ENCODE peak calls at places on chromosomes 5 and 9, in eight cellular contexts. One of them, this sample, is unnamed.

GRCh38 chr9:37350486-37351190 is 71.9 kb upstream of the GRHPR start:
- DNase-seq in activated effector memory CD4-positive, alpha-beta T cell treated with Interleukin-2 at 50 U/mL for 16 hours: no peak
- DNase-seq in stimulated activated CD4-positive, alpha-beta T cell treated with anti-CD3 and anti-CD28 coated beads, TNF-alpha, amount 100 ng/mL, for 24 hours: no peak
- DNase-seq in RWPE1: peak
- DNase-seq in NCI-H2029: no peak
- DNase-seq in neural progenitor cell: no peak
- DNase-seq in colonic mucosa: no peak
- DNase-seq in fibroblast of pulmonary artery: peak
- DNase-seq in this sample: peak

GRCh38 chr9:34333836-34334235 is 4.5 kb downstream of the NUDT2 start:
- DNase-seq in stimulated activated CD4-positive, alpha-beta T cell treated with anti-CD3 and anti-CD28 coated beads, TNF-alpha, amount 100 ng/mL, for 24 hours: no peak
- DNase-seq in activated effector memory CD4-positive, alpha-beta T cell treated with Interleukin-2 at 50 U/mL for 16 hours: no peak
- DNase-seq in colonic mucosa: no peak
- DNase-seq in fibroblast of pulmonary artery: no peak
- DNase-seq in neural progenitor cell: no peak
- DNase-seq in NCI-H2029: no peak
- DNase-seq in RWPE1: no peak
- DNase-seq in this sample: no peak

GRCh38 chr9:1619915-1620705 is 395.0 kb upstream of the SMARCA2 start:
- DNase-seq in activated effector memory CD4-positive, alpha-beta T cell treated with Interleukin-2 at 50 U/mL for 16 hours: no peak
- DNase-seq in RWPE1: peak
- DNase-seq in neural progenitor cell: no peak
- DNase-seq in stimulated activated CD4-positive, alpha-beta T cell treated with anti-CD3 and anti-CD28 coated beads, TNF-alpha, amount 100 ng/mL, for 24 hours: no peak
- DNase-seq in fibroblast of pulmonary artery: peak
- DNase-seq in NCI-H2029: no peak
- DNase-seq in colonic mucosa: no peak
- DNase-seq in this sample: peak

GRCh38 chr9:98159301-98159700 is 33.1 kb downstream of the CORO2A start:
- DNase-seq in stimulated activated CD4-positive, alpha-beta T cell treated with anti-CD3 and anti-CD28 coated beads, TNF-alpha, amount 100 ng/mL, for 24 hours: no peak
- DNase-seq in RWPE1: no peak
- DNase-seq in fibroblast of pulmonary artery: no peak
- DNase-seq in NCI-H2029: no peak
- DNase-seq in colonic mucosa: no peak
- DNase-seq in activated effector memory CD4-positive, alpha-beta T cell treated with Interleukin-2 at 50 U/mL for 16 hours: no peak
- DNase-seq in neural progenitor cell: no peak
- DNase-seq in this sample: no peak

GRCh38 chr9:37011530-37011929 is 22.5 kb downstream of the PAX5 start:
- DNase-seq in neural progenitor cell: no peak
- DNase-seq in fibroblast of pulmonary artery: no peak
- DNase-seq in NCI-H2029: no peak
- DNase-seq in stimulated activated CD4-positive, alpha-beta T cell treated with anti-CD3 and anti-CD28 coated beads, TNF-alpha, amount 100 ng/mL, for 24 hours: no peak
- DNase-seq in colonic mucosa: no peak
- DNase-seq in RWPE1: no peak
- DNase-seq in activated effector memory CD4-positive, alpha-beta T cell treated with Interleukin-2 at 50 U/mL for 16 hours: no peak
- DNase-seq in this sample: no peak

GRCh38 chr9:70529833-70530232 is 115.4 kb upstream of the KLF9 start:
- DNase-seq in fibroblast of pulmonary artery: no peak
- DNase-seq in activated effector memory CD4-positive, alpha-beta T cell treated with Interleukin-2 at 50 U/mL for 16 hours: no peak
- DNase-seq in colonic mucosa: no peak
- DNase-seq in NCI-H2029: no peak
- DNase-seq in stimulated activated CD4-positive, alpha-beta T cell treated with anti-CD3 and anti-CD28 coated beads, TNF-alpha, amount 100 ng/mL, for 24 hours: no peak
- DNase-seq in neural progenitor cell: no peak
- DNase-seq in RWPE1: no peak
- DNase-seq in this sample: no peak

GRCh38 chr9:6413365-6414263 is 615 bp downstream of the UHRF2 start:
- DNase-seq in activated effector memory CD4-positive, alpha-beta T cell treated with Interleukin-2 at 50 U/mL for 16 hours: peak
- DNase-seq in fibroblast of pulmonary artery: peak
- DNase-seq in NCI-H2029: no peak
- DNase-seq in colonic mucosa: peak
- DNase-seq in stimulated activated CD4-positive, alpha-beta T cell treated with anti-CD3 and anti-CD28 coated beads, TNF-alpha, amount 100 ng/mL, for 24 hours: peak
- DNase-seq in RWPE1: no peak
- DNase-seq in neural progenitor cell: peak
- DNase-seq in this sample: peak

GRCh38 chr5:15852949-15853348 is 326.6 kb downstream of the MARCHF11 start:
- DNase-seq in NCI-H2029: no peak
- DNase-seq in neural progenitor cell: no peak
- DNase-seq in activated effector memory CD4-positive, alpha-beta T cell treated with Interleukin-2 at 50 U/mL for 16 hours: no peak
- DNase-seq in colonic mucosa: no peak
- DNase-seq in RWPE1: no peak
- DNase-seq in stimulated activated CD4-positive, alpha-beta T cell treated with anti-CD3 and anti-CD28 coated beads, TNF-alpha, amount 100 ng/mL, for 24 hours: no peak
- DNase-seq in fibroblast of pulmonary artery: no peak
- DNase-seq in this sample: no peak

GRCh38 chr9:135895202-135895848 is 12.0 kb downstream of the CAMSAP1 start:
- DNase-seq in RWPE1: no peak
- DNase-seq in neural progenitor cell: no peak
- DNase-seq in stimulated activated CD4-positive, alpha-beta T cell treated with anti-CD3 and anti-CD28 coated beads, TNF-alpha, amount 100 ng/mL, for 24 hours: no peak
- DNase-seq in colonic mucosa: no peak
- DNase-seq in fibroblast of pulmonary artery: no peak
- DNase-seq in activated effector memory CD4-positive, alpha-beta T cell treated with Interleukin-2 at 50 U/mL for 16 hours: no peak
- DNase-seq in NCI-H2029: no peak
- DNase-seq in this sample: no peak

This sample was measured in mammary epithelial cell.